ENCODE peak calls at places on chromosomes 12 and 14, in seven cellular contexts. One of them, this sample, is unnamed.

GRCh38 chr12:47085815-47086252 is 6.1 kb upstream of the AMIGO2 start:
- DNase-seq in mesendoderm: peak
- DNase-seq in endothelial cell of umbilical vein: peak
- DNase-seq in adipocyte: peak
- DNase-seq in fibroblast of lung: peak
- DNase-seq in DND-41: peak
- DNase-seq in HCT116: no peak
- DNase-seq in this sample: peak

GRCh38 chr12:108306014-108306501 is 33.1 kb downstream of the CMKLR1 start:
- DNase-seq in mesendoderm: no peak
- DNase-seq in endothelial cell of umbilical vein: peak
- DNase-seq in adipocyte: peak
- DNase-seq in fibroblast of lung: peak
- DNase-seq in DND-41: no peak
- DNase-seq in HCT116: no peak
- DNase-seq in this sample: peak

GRCh38 chr14:22200977-22201605 is 387.9 kb downstream of the DAD1 start:
- DNase-seq in mesendoderm: peak
- DNase-seq in endothelial cell of umbilical vein: peak
- DNase-seq in adipocyte: peak
- DNase-seq in fibroblast of lung: peak
- DNase-seq in DND-41: no peak
- DNase-seq in HCT116: peak
- DNase-seq in this sample: peak

GRCh38 chr12:25364529-25365339 is 114.0 kb upstream of the KRAS start:
- DNase-seq in mesendoderm: peak
- DNase-seq in endothelial cell of umbilical vein: no peak
- DNase-seq in adipocyte: no peak
- DNase-seq in fibroblast of lung: no peak
- DNase-seq in DND-41: no peak
- DNase-seq in HCT116: no peak
- DNase-seq in this sample: no peak

GRCh38 chr14:77097006-77097688 is 911 bp upstream of the CIPC start:
- DNase-seq in mesendoderm: peak
- DNase-seq in endothelial cell of umbilical vein: no peak
- DNase-seq in adipocyte: no peak
- DNase-seq in fibroblast of lung: peak
- DNase-seq in DND-41: no peak
- DNase-seq in HCT116: no peak
- DNase-seq in this sample: peak

GRCh38 chr14:98172243-98172778 is 1099.7 kb downstream of the BCL11B start:
- DNase-seq in mesendoderm: no peak
- DNase-seq in endothelial cell of umbilical vein: no peak
- DNase-seq in adipocyte: no peak
- DNase-seq in fibroblast of lung: no peak
- DNase-seq in DND-41: peak
- DNase-seq in HCT116: no peak
- DNase-seq in this sample: no peak

GRCh38 chr12:6372403-6373003 is 2.9 kb downstream of the SCNN1A start:
- DNase-seq in mesendoderm: peak
- DNase-seq in endothelial cell of umbilical vein: peak
- DNase-seq in adipocyte: peak
- DNase-seq in fibroblast of lung: peak
- DNase-seq in DND-41: no peak
- DNase-seq in HCT116: peak
- DNase-seq in this sample: peak

GRCh38 chr12:46160081-46160980 is 108.5 kb downstream of the SLC38A1 start:
- DNase-seq in mesendoderm: no peak
- DNase-seq in endothelial cell of umbilical vein: no peak
- DNase-seq in adipocyte: peak
- DNase-seq in fibroblast of lung: peak
- DNase-seq in DND-41: no peak
- DNase-seq in HCT116: no peak
- DNase-seq in this sample: no peak

GRCh38 chr12:11782914-11783420 is 133.5 kb downstream of the ETV6 start:
- DNase-seq in mesendoderm: no peak
- DNase-seq in endothelial cell of umbilical vein: no peak
- DNase-seq in adipocyte: no peak
- DNase-seq in fibroblast of lung: no peak
- DNase-seq in DND-41: no peak
- DNase-seq in HCT116: no peak
- DNase-seq in this sample: no peak

GRCh38 chr12:24045816-24046257 is 96.4 kb upstream of the SOX5 start:
- DNase-seq in mesendoderm: no peak
- DNase-seq in endothelial cell of umbilical vein: peak
- DNase-seq in adipocyte: no peak
- DNase-seq in fibroblast of lung: peak
- DNase-seq in DND-41: peak
- DNase-seq in HCT116: no peak
- DNase-seq in this sample: no peak

GRCh38 chr12:42716521-42716920 is 127.0 kb upstream of the PRICKLE1 start:
- DNase-seq in mesendoderm: no peak
- DNase-seq in endothelial cell of umbilical vein: peak
- DNase-seq in adipocyte: peak
- DNase-seq in fibroblast of lung: peak
- DNase-seq in DND-41: no peak
- DNase-seq in HCT116: no peak
- DNase-seq in this sample: no peak

GRCh38 chr14:54565236-54566151 is 1.4 kb upstream of the SAMD4A start:
- DNase-seq in mesendoderm: peak
- DNase-seq in endothelial cell of umbilical vein: peak
- DNase-seq in adipocyte: peak
- DNase-seq in fibroblast of lung: peak
- DNase-seq in DND-41: peak
- DNase-seq in HCT116: peak
- DNase-seq in this sample: peak

GRCh38 chr12:58583956-58584355 is 336.3 kb downstream of the LRIG3 start:
- DNase-seq in mesendoderm: no peak
- DNase-seq in endothelial cell of umbilical vein: no peak
- DNase-seq in adipocyte: no peak
- DNase-seq in fibroblast of lung: peak
- DNase-seq in DND-41: no peak
- DNase-seq in HCT116: no peak
- DNase-seq in this sample: no peak

GRCh38 chr12:46430340-46430948 is 57.9 kb upstream of the SLC38A2 start:
- DNase-seq in mesendoderm: peak
- DNase-seq in endothelial cell of umbilical vein: peak
- DNase-seq in adipocyte: peak
- DNase-seq in fibroblast of lung: peak
- DNase-seq in DND-41: peak
- DNase-seq in HCT116: peak
- DNase-seq in this sample: peak

GRCh38 chr14:104724981-104725771 is 1.1 kb downstream of the ADSS1 start:
- DNase-seq in mesendoderm: peak
- DNase-seq in endothelial cell of umbilical vein: no peak
- DNase-seq in adipocyte: peak
- DNase-seq in fibroblast of lung: no peak
- DNase-seq in DND-41: no peak
- DNase-seq in HCT116: no peak
- DNase-seq in this sample: peak

GRCh38 chr12:18068355-18068754 is 21.6 kb downstream of the RERGL start:
- DNase-seq in mesendoderm: peak
- DNase-seq in endothelial cell of umbilical vein: no peak
- DNase-seq in adipocyte: no peak
- DNase-seq in fibroblast of lung: no peak
- DNase-seq in DND-41: no peak
- DNase-seq in HCT116: no peak
- DNase-seq in this sample: no peak

GRCh38 chr12:115383668-115384067 is 699.7 kb upstream of the TBX3 start:
- DNase-seq in mesendoderm: no peak
- DNase-seq in endothelial cell of umbilical vein: no peak
- DNase-seq in adipocyte: no peak
- DNase-seq in fibroblast of lung: peak
- DNase-seq in DND-41: no peak
- DNase-seq in HCT116: no peak
- DNase-seq in this sample: peak

GRCh38 chr14:66009104-66009503 is 477.1 kb upstream of the CCDC196 start:
- DNase-seq in mesendoderm: peak
- DNase-seq in endothelial cell of umbilical vein: no peak
- DNase-seq in adipocyte: peak
- DNase-seq in fibroblast of lung: peak
- DNase-seq in DND-41: no peak
- DNase-seq in HCT116: peak
- DNase-seq in this sample: peak

GRCh38 chr12:56596815-56597214 is 33.3 kb downstream of the BAZ2A start:
- DNase-seq in mesendoderm: peak
- DNase-seq in endothelial cell of umbilical vein: no peak
- DNase-seq in adipocyte: no peak
- DNase-seq in fibroblast of lung: no peak
- DNase-seq in DND-41: no peak
- DNase-seq in HCT116: no peak
- DNase-seq in this sample: no peak

GRCh38 chr12:13376627-13377373 is 180.3 kb downstream of the EMP1 start:
- DNase-seq in mesendoderm: peak
- DNase-seq in endothelial cell of umbilical vein: no peak
- DNase-seq in adipocyte: no peak
- DNase-seq in fibroblast of lung: no peak
- DNase-seq in DND-41: no peak
- DNase-seq in HCT116: no peak
- DNase-seq in this sample: peak

GRCh38 chr12:14795028-14795448 is 8.2 kb downstream of the WBP11 start:
- DNase-seq in mesendoderm: no peak
- DNase-seq in endothelial cell of umbilical vein: no peak
- DNase-seq in adipocyte: no peak
- DNase-seq in fibroblast of lung: no peak
- DNase-seq in DND-41: no peak
- DNase-seq in HCT116: no peak
- DNase-seq in this sample: no peak

GRCh38 chr12:53380104-53380796 is at the start of gene SP1:
- DNase-seq in mesendoderm: peak
- DNase-seq in endothelial cell of umbilical vein: peak
- DNase-seq in adipocyte: peak
- DNase-seq in fibroblast of lung: peak
- DNase-seq in DND-41: peak
- DNase-seq in HCT116: peak
- DNase-seq in this sample: peak

GRCh38 chr12:53380797-53381738 is 1.1 kb downstream of the SP1 start:
- DNase-seq in mesendoderm: peak
- DNase-seq in endothelial cell of umbilical vein: peak
- DNase-seq in adipocyte: peak
- DNase-seq in fibroblast of lung: peak
- DNase-seq in DND-41: no peak
- DNase-seq in HCT116: no peak
- DNase-seq in this sample: peak

GRCh38 chr12:53379389-53380103 is 430 bp upstream of the SP1 start:
- DNase-seq in mesendoderm: peak
- DNase-seq in endothelial cell of umbilical vein: peak
- DNase-seq in adipocyte: peak
- DNase-seq in fibroblast of lung: peak
- DNase-seq in DND-41: peak
- DNase-seq in HCT116: peak
- DNase-seq in this sample: peak

GRCh38 chr12:53383258-53383657 is 3.3 kb downstream of the SP1 start:
- DNase-seq in mesendoderm: no peak
- DNase-seq in endothelial cell of umbilical vein: no peak
- DNase-seq in adipocyte: no peak
- DNase-seq in fibroblast of lung: no peak
- DNase-seq in DND-41: no peak
- DNase-seq in HCT116: no peak
- DNase-seq in this sample: peak

GRCh38 chr12:53381739-53382630 is 2.0 kb downstream of the SP1 start:
- DNase-seq in mesendoderm: peak
- DNase-seq in endothelial cell of umbilical vein: peak
- DNase-seq in adipocyte: peak
- DNase-seq in fibroblast of lung: peak
- DNase-seq in DND-41: peak
- DNase-seq in HCT116: no peak
- DNase-seq in this sample: peak
- H3K9ac ChIP-seq in mesendoderm: peak
- H3K9ac ChIP-seq in endothelial cell of umbilical vein: peak
- H3K9ac ChIP-seq in adipocyte: peak
- H3K9ac ChIP-seq in fibroblast of lung: peak
- H3K9ac ChIP-seq in DND-41: peak
- H3K9ac ChIP-seq in HCT116: peak
- H3K9ac ChIP-seq in this sample: peak

GRCh38 chr12:39441963-39442894 is 691 bp downstream of the KIF21A start:
- DNase-seq in mesendoderm: peak
- DNase-seq in endothelial cell of umbilical vein: peak
- DNase-seq in adipocyte: peak
- DNase-seq in fibroblast of lung: peak
- DNase-seq in DND-41: no peak
- DNase-seq in HCT116: no peak
- DNase-seq in this sample: peak
- H3K9ac ChIP-seq in mesendoderm: peak
- H3K9ac ChIP-seq in endothelial cell of umbilical vein: peak
- H3K9ac ChIP-seq in adipocyte: peak
- H3K9ac ChIP-seq in fibroblast of lung: peak
- H3K9ac ChIP-seq in DND-41: no peak
- H3K9ac ChIP-seq in HCT116: peak
- H3K9ac ChIP-seq in this sample: peak

DNA sequence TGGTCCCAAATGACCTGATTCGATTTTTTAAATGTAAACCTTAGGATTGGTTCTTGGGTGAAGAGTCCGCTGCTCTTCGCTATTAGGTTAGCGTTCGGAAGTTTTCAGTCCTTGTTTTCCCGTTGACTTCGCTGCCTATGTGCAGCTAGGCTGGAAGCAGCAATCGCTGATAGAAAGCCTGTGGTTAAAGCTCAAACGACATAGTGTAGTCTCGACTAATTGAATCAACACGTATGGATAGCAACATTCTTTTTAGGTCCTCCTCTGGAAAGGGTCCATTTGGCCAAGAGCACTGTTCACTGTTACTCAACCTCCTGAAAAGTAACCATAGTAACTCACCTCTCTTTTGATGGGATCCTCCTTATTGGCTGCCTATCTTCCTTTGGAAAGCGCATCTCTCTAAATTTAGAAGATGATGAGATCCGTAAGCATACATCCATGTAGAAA is 355.5 kb downstream of the SNAPC1 start:
- DNase-seq in mesendoderm: no peak
- DNase-seq in endothelial cell of umbilical vein: no peak
- DNase-seq in adipocyte: peak
- DNase-seq in fibroblast of lung: peak
- DNase-seq in DND-41: no peak
- DNase-seq in HCT116: no peak
- DNase-seq in this sample: no peak
- H3K9ac ChIP-seq in mesendoderm: no peak
- H3K9ac ChIP-seq in endothelial cell of umbilical vein: no peak
- H3K9ac ChIP-seq in adipocyte: no peak
- H3K9ac ChIP-seq in fibroblast of lung: no peak
- H3K9ac ChIP-seq in DND-41: no peak
- H3K9ac ChIP-seq in HCT116: no peak
- H3K9ac ChIP-seq in this sample: no peak

DNA sequence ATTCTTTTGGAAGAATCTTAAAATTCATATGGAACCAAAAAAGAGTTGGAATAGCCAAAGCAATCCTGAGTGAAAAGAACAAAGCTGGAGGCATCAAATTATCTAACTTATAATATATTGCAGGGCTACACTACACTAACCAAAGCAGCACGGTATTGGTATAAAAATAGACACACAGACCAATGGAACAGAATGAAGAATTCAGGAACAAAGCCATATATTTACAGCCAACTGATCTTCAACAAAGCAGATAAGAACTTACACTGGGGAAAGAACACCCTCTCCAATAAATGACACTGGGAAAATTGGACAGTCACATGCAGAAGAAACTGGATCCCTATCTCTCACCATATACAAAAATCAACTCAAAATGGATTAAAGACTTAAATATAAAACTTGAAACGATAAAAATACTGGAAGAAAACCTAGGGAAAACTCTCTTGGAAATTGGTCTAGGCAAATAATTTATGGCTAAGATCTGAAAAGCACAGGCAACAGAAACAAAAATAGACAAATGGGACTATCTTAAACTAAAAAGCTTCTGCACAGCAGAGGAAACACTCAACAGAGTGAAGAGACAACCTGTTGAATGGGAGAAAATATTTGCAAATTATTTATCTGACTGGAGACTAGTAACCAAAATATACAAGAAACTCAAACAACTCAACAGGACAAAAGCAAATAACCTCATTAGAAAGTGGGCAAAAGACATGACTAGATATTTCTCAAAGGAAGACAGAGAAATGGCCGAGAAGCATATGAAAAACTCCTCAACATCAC is 286.3 kb downstream of the ITPR2 start:
- DNase-seq in mesendoderm: no peak
- DNase-seq in endothelial cell of umbilical vein: no peak
- DNase-seq in adipocyte: no peak
- DNase-seq in fibroblast of lung: no peak
- DNase-seq in DND-41: no peak
- DNase-seq in HCT116: no peak
- DNase-seq in this sample: no peak
- H3K9ac ChIP-seq in mesendoderm: no peak
- H3K9ac ChIP-seq in endothelial cell of umbilical vein: no peak
- H3K9ac ChIP-seq in adipocyte: no peak
- H3K9ac ChIP-seq in fibroblast of lung: no peak
- H3K9ac ChIP-seq in DND-41: no peak
- H3K9ac ChIP-seq in HCT116: no peak
- H3K9ac ChIP-seq in this sample: no peak